ENCODE peak calls at places on chromosomes 3 and 15, in four cellular contexts. One of them, this sample, is unnamed.

GRCh38 chr15:62071711-62072308 is 5.0 kb downstream of the C2CD4A start:
- DNase-seq in ascending aorta: no peak
- DNase-seq in cardiac muscle cell: peak
- DNase-seq in A549: peak
- DNase-seq in this sample: no peak

GRCh38 chr3:127172670-127173515 is 20.0 kb upstream of the PRR23E start:
- DNase-seq in ascending aorta: no peak
- DNase-seq in cardiac muscle cell: peak
- DNase-seq in A549: no peak
- DNase-seq in this sample: peak

GRCh38 chr3:183825380-183826161 is at the start of gene MAP6D1:
- DNase-seq in ascending aorta: no peak
- DNase-seq in cardiac muscle cell: peak
- DNase-seq in A549: peak
- DNase-seq in this sample: peak

GRCh38 chr3:12286504-12286903 is 2.4 kb upstream of the PPARG start:
- DNase-seq in ascending aorta: no peak
- DNase-seq in cardiac muscle cell: no peak
- DNase-seq in A549: no peak
- DNase-seq in this sample: no peak

GRCh38 chr3:53969086-53969485 is 77.4 kb upstream of the SELENOK start:
- DNase-seq in ascending aorta: no peak
- DNase-seq in cardiac muscle cell: no peak
- DNase-seq in A549: no peak
- DNase-seq in this sample: no peak

GRCh38 chr3:66785191-66785909 is 212.8 kb upstream of the KBTBD8 start:
- DNase-seq in ascending aorta: no peak
- DNase-seq in cardiac muscle cell: no peak
- DNase-seq in A549: no peak
- DNase-seq in this sample: no peak

GRCh38 chr3:129973853-129974252 is 667 bp upstream of the TRH start:
- DNase-seq in ascending aorta: no peak
- DNase-seq in cardiac muscle cell: no peak
- DNase-seq in A549: no peak
- DNase-seq in this sample: no peak

GRCh38 chr15:95262866-95263564 is 1031.7 kb downstream of the MCTP2 start:
- DNase-seq in ascending aorta: no peak
- DNase-seq in cardiac muscle cell: peak
- DNase-seq in A549: no peak
- DNase-seq in this sample: no peak

GRCh38 chr3:106817706-106818105 is 559.5 kb upstream of the CCDC54 start:
- DNase-seq in ascending aorta: no peak
- DNase-seq in cardiac muscle cell: no peak
- DNase-seq in A549: no peak
- DNase-seq in this sample: no peak

GRCh38 chr3:166390303-166390702 is 553.1 kb upstream of the BCHE start:
- DNase-seq in ascending aorta: no peak
- DNase-seq in cardiac muscle cell: no peak
- DNase-seq in A549: no peak
- DNase-seq in this sample: no peak

GRCh38 chr15:63939531-63940130 is 105.9 kb upstream of the HERC1 start:
- DNase-seq in ascending aorta: no peak
- DNase-seq in cardiac muscle cell: peak
- DNase-seq in A549: no peak
- DNase-seq in this sample: no peak

GRCh38 chr3:49171119-49171774 is at the start of gene KLHDC8B:
- DNase-seq in ascending aorta: peak
- DNase-seq in cardiac muscle cell: peak
- DNase-seq in A549: peak
- DNase-seq in this sample: peak

GRCh38 chr3:157127831-157128767 is 31.8 kb downstream of the CCNL1 start:
- DNase-seq in ascending aorta: no peak
- DNase-seq in cardiac muscle cell: peak
- DNase-seq in A549: peak
- DNase-seq in this sample: peak

GRCh38 chr3:194993896-194994295 is 277.1 kb downstream of the XXYLT1 start:
- DNase-seq in ascending aorta: no peak
- DNase-seq in cardiac muscle cell: no peak
- DNase-seq in A549: no peak
- DNase-seq in this sample: no peak

GRCh38 chr3:134743006-134743405 is 52.1 kb upstream of the EPHB1 start:
- DNase-seq in ascending aorta: no peak
- DNase-seq in cardiac muscle cell: no peak
- DNase-seq in A549: no peak
- DNase-seq in this sample: no peak

GRCh38 chr15:44186724-44187123 is 8.3 kb downstream of the FRMD5 start:
- DNase-seq in ascending aorta: no peak
- DNase-seq in cardiac muscle cell: no peak
- DNase-seq in A549: no peak
- DNase-seq in this sample: no peak

GRCh38 chr15:96416934-96417759 is 86.6 kb downstream of the NR2F2 start:
- DNase-seq in ascending aorta: no peak
- DNase-seq in cardiac muscle cell: peak
- DNase-seq in A549: no peak
- DNase-seq in this sample: peak

GRCh38 chr15:40421246-40422157 is 15.9 kb downstream of the IVD start:
- DNase-seq in ascending aorta: no peak
- DNase-seq in cardiac muscle cell: peak
- DNase-seq in A549: peak
- DNase-seq in this sample: peak

GRCh38 chr3:177816667-177817208 is 619.5 kb upstream of the TBL1XR1 start:
- DNase-seq in ascending aorta: no peak
- DNase-seq in cardiac muscle cell: peak
- DNase-seq in A549: peak
- DNase-seq in this sample: peak

GRCh38 chr3:17801131-17801530 is 58.7 kb upstream of the TBC1D5 start:
- DNase-seq in ascending aorta: no peak
- DNase-seq in cardiac muscle cell: no peak
- DNase-seq in A549: no peak
- DNase-seq in this sample: no peak

GRCh38 chr3:101070260-101071121 is 77.3 kb upstream of the ABI3BP start:
- DNase-seq in ascending aorta: no peak
- DNase-seq in cardiac muscle cell: peak
- DNase-seq in A549: no peak
- DNase-seq in this sample: peak

GRCh38 chr15:95734422-95735316 is 595.8 kb upstream of the NR2F2 start:
- DNase-seq in ascending aorta: no peak
- DNase-seq in cardiac muscle cell: peak
- DNase-seq in A549: no peak
- DNase-seq in this sample: no peak

DNA sequence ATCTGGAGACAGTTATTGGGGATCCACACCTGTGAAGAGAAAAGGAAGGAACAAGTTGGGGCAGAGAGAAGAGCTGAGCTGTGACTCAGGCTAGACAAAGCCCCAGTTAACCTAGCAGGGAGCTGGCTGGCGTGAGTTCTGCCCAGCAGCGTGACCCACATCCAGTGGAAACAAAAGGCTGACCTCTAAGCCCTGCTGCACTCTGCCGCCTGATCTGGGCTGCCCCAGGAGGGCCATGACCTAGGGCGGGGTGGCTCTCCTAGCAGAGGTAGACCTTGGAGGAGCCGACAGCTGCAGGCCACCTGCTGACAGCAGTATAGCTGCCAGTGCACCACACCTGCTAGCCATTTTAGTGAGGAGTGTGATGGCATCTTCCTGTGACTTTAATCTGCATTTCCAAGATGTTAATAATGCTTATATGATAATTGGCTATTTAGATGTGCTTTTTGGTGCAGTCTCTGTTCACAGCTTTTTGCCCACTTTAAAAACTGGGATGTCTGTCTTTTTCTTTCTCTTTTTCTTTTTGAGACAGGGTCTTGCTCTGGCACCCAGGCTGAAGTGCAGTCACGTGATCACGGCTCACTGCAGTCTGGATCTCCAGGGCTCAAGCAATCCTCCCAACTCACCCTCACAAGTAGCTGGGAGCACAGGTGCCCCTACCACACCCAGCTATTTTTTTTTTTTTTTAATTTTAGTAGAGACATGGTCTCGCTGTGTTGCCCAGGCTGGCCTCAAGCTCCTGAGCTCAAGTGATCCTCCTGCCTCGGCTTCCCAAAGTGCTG is 78.1 kb downstream of the LSM3 start:
- DNase-seq in ascending aorta: no peak
- DNase-seq in cardiac muscle cell: no peak
- DNase-seq in A549: no peak
- DNase-seq in this sample: no peak
- TF ChIP-seq CTCF in ascending aorta: no peak
- TF ChIP-seq CTCF in cardiac muscle cell: no peak
- TF ChIP-seq CTCF in A549: no peak
- TF ChIP-seq CTCF in this sample: no peak

GRCh38 chr3:39443530-39443929 is 23.9 kb upstream of the MOBP start:
- DNase-seq in ascending aorta: no peak
- DNase-seq in cardiac muscle cell: no peak
- DNase-seq in A549: no peak
- DNase-seq in this sample: peak
- TF ChIP-seq CTCF in ascending aorta: no peak
- TF ChIP-seq CTCF in cardiac muscle cell: peak
- TF ChIP-seq CTCF in A549: no peak
- TF ChIP-seq CTCF in this sample: no peak

DNA sequence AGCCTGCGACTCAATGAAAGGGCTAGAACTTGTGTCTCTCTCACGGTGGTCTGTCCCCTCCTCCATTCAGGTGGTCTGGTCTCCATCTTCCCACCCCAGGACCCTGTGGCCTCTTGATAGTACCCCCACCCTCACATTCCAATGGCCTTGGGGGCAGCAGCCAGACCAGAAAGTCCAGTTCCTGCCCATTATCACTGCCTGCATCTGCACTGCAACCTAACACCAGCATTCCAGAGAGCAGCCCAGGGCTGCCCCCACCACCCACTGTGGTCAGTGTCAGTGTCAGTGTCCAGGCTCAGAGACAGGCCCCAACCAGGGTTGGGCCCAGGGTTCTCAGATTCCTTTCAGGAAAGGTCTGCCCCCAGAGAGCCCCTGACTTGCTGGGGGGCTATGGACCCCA is 12.6 kb downstream of the IGDCC3 start:
- DNase-seq in ascending aorta: no peak
- DNase-seq in cardiac muscle cell: no peak
- DNase-seq in A549: no peak
- DNase-seq in this sample: peak
- TF ChIP-seq CTCF in ascending aorta: no peak
- TF ChIP-seq CTCF in cardiac muscle cell: no peak
- TF ChIP-seq CTCF in A549: no peak
- TF ChIP-seq CTCF in this sample: no peak

GRCh38 chr3:61357902-61358301 is 106.7 kb upstream of the FHIT start:
- DNase-seq in ascending aorta: no peak
- DNase-seq in cardiac muscle cell: no peak
- DNase-seq in A549: no peak
- DNase-seq in this sample: no peak

GRCh38 chr3:61354604-61355003 is 103.4 kb upstream of the FHIT start:
- DNase-seq in ascending aorta: no peak
- DNase-seq in cardiac muscle cell: no peak
- DNase-seq in A549: no peak
- DNase-seq in this sample: no peak

GRCh38 chr3:61358364-61358763 is 107.1 kb upstream of the FHIT start:
- DNase-seq in ascending aorta: peak
- DNase-seq in cardiac muscle cell: peak
- DNase-seq in A549: no peak
- DNase-seq in this sample: no peak

GRCh38 chr3:61356678-61357077 is 105.4 kb upstream of the FHIT start:
- DNase-seq in ascending aorta: no peak
- DNase-seq in cardiac muscle cell: no peak
- DNase-seq in A549: no peak
- DNase-seq in this sample: no peak

DNA sequence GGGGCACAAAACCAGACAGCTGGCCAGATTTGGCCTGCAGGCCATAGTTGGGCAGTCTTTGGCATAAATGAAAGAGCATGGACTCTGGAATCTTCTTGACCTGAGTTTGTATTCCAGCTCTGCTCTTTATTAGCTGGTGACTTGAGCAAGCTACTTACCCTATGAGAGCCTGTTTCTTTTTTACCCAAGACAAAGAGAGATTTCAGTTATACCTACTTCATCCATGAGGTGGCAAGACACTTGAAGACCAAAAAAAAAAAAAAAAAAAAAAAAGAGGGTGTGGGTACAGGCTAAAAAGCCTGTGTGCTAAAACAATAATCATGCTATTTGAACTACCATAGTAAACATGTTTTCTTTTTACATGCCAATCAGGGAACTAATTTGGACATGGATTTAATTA is 109.0 kb upstream of the FHIT start:
- DNase-seq in ascending aorta: no peak
- DNase-seq in cardiac muscle cell: no peak
- DNase-seq in A549: no peak
- DNase-seq in this sample: no peak
- TF ChIP-seq CTCF in ascending aorta: no peak
- TF ChIP-seq CTCF in cardiac muscle cell: no peak
- TF ChIP-seq CTCF in A549: no peak
- TF ChIP-seq CTCF in this sample: no peak

This sample was measured in Calu3.